ENCODE peak calls at places on chromosomes 13 and 19, in seven cellular contexts. Y is cardiac fibroblast; F is activated CD4-positive, alpha-beta T cell treated with anti-CD3 and anti-CD28 coated beads, Interleukin-2, amount 50 U/mL, for 4 hours; C is T follicular helper cell; M is NT2/D1; H is dorsolateral prefrontal cortex; L is fibroblast of the conjunctiva. W is an unnamed sample.

GRCh38 chr19:16649734-16650133 is 10.2 kb downstream of the SMIM7 start:
- DNase-seq in Y (peak), F (no peak), C (no peak), M (no peak), H (no peak), L (no peak), W (no peak)

GRCh38 chr19:11887247-11887617 is 350 bp upstream of the ZNF69 start:
- DNase-seq in Y (no peak), F (no peak), C (no peak), M (no peak), H (no peak), L (no peak), W (no peak)

GRCh38 chr13:93857126-93857525 is 622.4 kb downstream of the DCT start:
- DNase-seq in Y (peak), F (no peak), C (no peak), M (no peak), H (no peak), L (no peak), W (no peak)

GRCh38 chr13:45331981-45332830 is 8.8 kb downstream of the TPT1 start:
- DNase-seq in Y (peak), F (no peak), C (no peak), M (no peak), H (no peak), L (peak), W (no peak)

GRCh38 chr13:24270639-24271131 is 38.7 kb upstream of the C1QTNF9 start:
- DNase-seq in Y (peak), F (peak), C (peak), M (no peak), H (peak), L (no peak), W (no peak)

GRCh38 chr13:80196756-80197155 is 144.2 kb downstream of the SPRY2 start:
- DNase-seq in Y (peak), F (no peak), C (no peak), M (no peak), H (no peak), L (no peak), W (no peak)

GRCh38 chr19:45251452-45252354 is 632 bp downstream of the MARK4 start:
- DNase-seq in Y (no peak), F (no peak), C (no peak), M (no peak), H (no peak), L (no peak), W (no peak)

GRCh38 chr13:103287659-103288058 is 221.4 kb upstream of the SLC10A2 start:
- DNase-seq in Y (peak), F (no peak), C (no peak), M (no peak), H (no peak), L (no peak), W (no peak)

GRCh38 chr13:42266464-42266863 is 5.5 kb upstream of the AKAP11 start:
- DNase-seq in Y (peak), F (no peak), C (no peak), M (no peak), H (no peak), L (peak), W (no peak)

GRCh38 chr19:34678085-34678412 is 571 bp downstream of the ZNF302 start:
- DNase-seq in Y (no peak), F (no peak), C (no peak), M (no peak), H (no peak), L (no peak), W (no peak)

GRCh38 chr13:75889427-75889826 is 253.3 kb downstream of the LMO7 start:
- DNase-seq in Y (no peak), F (no peak), C (no peak), M (peak), H (no peak), L (no peak), W (no peak)

GRCh38 chr13:111551421-111551820 is 231.0 kb downstream of the TEX29 start:
- DNase-seq in Y (no peak), F (no peak), C (no peak), M (no peak), H (no peak), L (no peak), W (no peak)

GRCh38 chr19:33487901-33488817 is 33.4 kb downstream of the PEPD start:
- DNase-seq in Y (no peak), F (no peak), C (no peak), M (no peak), H (peak), L (no peak), W (no peak)

GRCh38 chr19:4327252-4327876 is 11.3 kb downstream of the STAP2 start:
- DNase-seq in Y (peak), F (peak), C (peak), M (peak), H (peak), L (no peak), W (peak)

GRCh38 chr19:33473644-33474305 is 47.8 kb downstream of the PEPD start:
- DNase-seq in Y (peak), F (no peak), C (no peak), M (no peak), H (peak), L (no peak), W (no peak)

GRCh38 chr13:51997641-51998330 is 13.5 kb downstream of the ATP7B start:
- DNase-seq in Y (no peak), F (no peak), C (no peak), M (peak), H (no peak), L (no peak), W (no peak)

GRCh38 chr19:23286477-23286876 is 36.3 kb upstream of the ZNF724 start:
- DNase-seq in Y (no peak), F (no peak), C (no peak), M (peak), H (no peak), L (no peak), W (no peak)

GRCh38 chr13:97446448-97446847 is 12.5 kb downstream of the RAP2A start:
- DNase-seq in Y (no peak), F (no peak), C (no peak), M (no peak), H (no peak), L (no peak), W (no peak)

GRCh38 chr13:31543190-31543589 is 196.1 kb upstream of the RXFP2 start:
- DNase-seq in Y (no peak), F (no peak), C (no peak), M (no peak), H (no peak), L (no peak), W (no peak)

GRCh38 chr19:4059931-4060620 is 6.6 kb downstream of the ZBTB7A start:
- DNase-seq in Y (peak), F (peak), C (peak), M (no peak), H (no peak), L (no peak), W (peak)

GRCh38 chr13:48642061-48642460 is 11.7 kb upstream of the CYSLTR2 start:
- DNase-seq in Y (no peak), F (no peak), C (no peak), M (no peak), H (no peak), L (no peak), W (no peak)

GRCh38 chr13:70568571-70568970 is 460.3 kb upstream of the KLHL1 start:
- DNase-seq in Y (peak), F (no peak), C (no peak), M (peak), H (no peak), L (peak), W (no peak)

GRCh38 chr13:87234981-87235380 is 436.2 kb upstream of the SLITRK5 start:
- DNase-seq in Y (no peak), F (no peak), C (no peak), M (no peak), H (no peak), L (no peak), W (no peak)

GRCh38 chr19:58305932-58306323 is 751 bp downstream of the ERVK3-1 start:
- DNase-seq in Y (no peak), F (no peak), C (no peak), M (no peak), H (no peak), L (no peak), W (no peak)

GRCh38 chr13:49436890-49437289 is 7.0 kb downstream of the CAB39L start:
- DNase-seq in Y (peak), F (no peak), C (no peak), M (no peak), H (no peak), L (peak), W (no peak)

GRCh38 chr13:28100149-28101121 is at the start of gene FLT3:
- DNase-seq in Y (peak), F (peak), C (no peak), M (no peak), H (no peak), L (no peak), W (no peak)

GRCh38 chr19:46849610-46850009 is 1.0 kb downstream of the AP2S1 start:
- DNase-seq in Y (no peak), F (no peak), C (no peak), M (no peak), H (no peak), L (no peak), W (no peak)

GRCh38 chr19:43700368-43701015 is 15.4 kb upstream of the IRGC start:
- DNase-seq in Y (peak), F (no peak), C (no peak), M (no peak), H (peak), L (peak), W (no peak)